ENCODE peak calls at places on chromosome 2, in nine cellular contexts. H is prostate gland, G is tibial nerve, T is tibial artery, W is colonic mucosa, F is Peyer's patch, S is upper lobe of left lung, P is Karpas-422, M is uterus. J is an unnamed sample. For H3K9me3, the result is how much of the 10 kb centered on the place peaks cover.

GRCh38 chr2:96404446-96405373 is 69.1 kb downstream of the NCAPH start:
- DNase-seq in H (peak), P (no peak), G (no peak), T (no peak), S (peak), F (no peak), W (peak), M (no peak), J (no peak)

GRCh38 chr2:62785810-62786593 is 80.5 kb downstream of the EHBP1 start:
- DNase-seq in H (no peak), T (no peak), P (no peak), G (no peak), W (no peak), M (no peak), S (no peak), F (no peak), J (no peak)

GRCh38 chr2:160649698-160650097 is 156.1 kb upstream of the RBMS1 start:
- DNase-seq in G (no peak), P (no peak), W (no peak), S (peak), F (no peak), M (no peak), T (no peak), H (no peak), J (no peak)

GRCh38 chr2:45681675-45682074 is 30.2 kb downstream of the PRKCE start:
- DNase-seq in T (no peak), H (no peak), W (peak), M (no peak), G (no peak), P (peak), S (no peak), F (no peak), J (no peak)

GRCh38 chr2:73852020-73852419 is 23.3 kb downstream of the STAMBP start:
- DNase-seq in W (no peak), P (no peak), G (no peak), M (no peak), S (no peak), T (no peak), F (no peak), H (no peak), J (no peak)

GRCh38 chr2:39504790-39505335 is 67.8 kb upstream of the MAP4K3 start:
- DNase-seq in W (no peak), M (peak), P (no peak), G (no peak), H (no peak), F (no peak), S (no peak), T (no peak), J (no peak)

GRCh38 chr2:121539722-121540469 is 9.2 kb downstream of the RNU4ATAC start:
- DNase-seq in H (no peak), W (no peak), F (no peak), S (no peak), P (no peak), T (no peak), M (no peak), G (no peak), J (no peak)

GRCh38 chr2:165009466-165009865 is 54.1 kb upstream of the SLC38A11 start:
- DNase-seq in S (no peak), H (no peak), M (no peak), P (no peak), T (no peak), F (no peak), W (no peak), G (no peak), J (no peak)

GRCh38 chr2:109351164-109351756 is 222.3 kb downstream of the SH3RF3 start:
- DNase-seq in W (no peak), H (peak), P (no peak), T (peak), G (no peak), S (peak), M (no peak), F (no peak), J (no peak)

GRCh38 chr2:50596521-50596920 is 435.4 kb downstream of the NRXN1 start:
- DNase-seq in W (no peak), S (no peak), F (no peak), M (no peak), T (no peak), P (no peak), H (no peak), G (no peak), J (no peak)

GRCh38 chr2:219434718-219435525 is at the start of gene SPEG:
- DNase-seq in F (no peak), G (no peak), H (no peak), M (peak), S (peak), T (no peak), P (no peak), W (no peak), J (no peak)

GRCh38 chr2:101473911-101474751 is 781 bp downstream of the RFX8 start:
- DNase-seq in T (peak), F (peak), S (peak), P (no peak), H (no peak), W (peak), G (no peak), M (peak), J (peak)

GRCh38 chr2:123993728-123994323 is 31.3 kb upstream of the CNTNAP5 start:
- DNase-seq in T (no peak), H (no peak), F (no peak), W (peak), P (peak), S (no peak), G (no peak), M (no peak), J (no peak)

GRCh38 chr2:200705305-200705985 is 106.3 kb upstream of the BZW1 start:
- DNase-seq in M (no peak), G (no peak), W (no peak), F (no peak), P (no peak), T (no peak), S (no peak), H (no peak), J (no peak)

GRCh38 chr2:42978175-42978886 is 185.9 kb upstream of the HAAO start:
- DNase-seq in F (no peak), H (no peak), P (no peak), W (no peak), S (no peak), T (peak), M (peak), G (peak), J (no peak)

GRCh38 chr2:26470601-26471260 is 7.2 kb downstream of the OTOF start:
- DNase-seq in W (no peak), M (no peak), H (no peak), F (no peak), G (no peak), T (no peak), S (no peak), P (no peak), J (no peak)

GRCh38 chr2:108349571-108349928 is 28.2 kb upstream of the SULT1C4 start:
- DNase-seq in G (no peak), M (no peak), H (no peak), S (no peak), P (no peak), F (no peak), W (no peak), T (no peak), J (no peak)

GRCh38 chr2:181305151-181306123 is 151.7 kb upstream of the ITGA4 start:
- DNase-seq in F (no peak), T (no peak), P (peak), H (no peak), M (no peak), G (no peak), S (no peak), W (peak), J (no peak)

GRCh38 chr2:186919272-186919671 is 70.3 kb upstream of the ZSWIM2 start:
- DNase-seq in P (no peak), G (no peak), W (no peak), F (no peak), M (no peak), T (no peak), S (no peak), H (no peak), J (no peak)

GRCh38 chr2:126662623-126663022 is 6.7 kb downstream of the GYPC start:
- DNase-seq in M (no peak), W (no peak), H (no peak), G (no peak), F (no peak), S (no peak), P (peak), T (no peak), J (no peak)

GRCh38 chr2:148528356-148529064 is 116.0 kb upstream of the EPC2 start:
- DNase-seq in T (no peak), W (no peak), M (no peak), H (no peak), F (no peak), P (no peak), G (no peak), S (no peak), J (no peak)

GRCh38 chr2:121187351-121187921 is 97.6 kb downstream of the TFCP2L1 start:
- DNase-seq in M (no peak), S (no peak), F (no peak), G (no peak), P (no peak), T (peak), W (no peak), H (no peak), J (no peak)

GRCh38 chr2:219916261-219916660 is 288.8 kb downstream of the SLC4A3 start:
- DNase-seq in G (no peak), H (no peak), T (no peak), P (no peak), F (no peak), S (no peak), M (no peak), W (no peak), J (no peak)

GRCh38 chr2:172408143-172408766 is 19.1 kb upstream of the ITGA6 start:
- DNase-seq in G (no peak), P (no peak), F (no peak), T (no peak), W (no peak), H (peak), S (no peak), M (no peak), J (no peak)

DNA sequence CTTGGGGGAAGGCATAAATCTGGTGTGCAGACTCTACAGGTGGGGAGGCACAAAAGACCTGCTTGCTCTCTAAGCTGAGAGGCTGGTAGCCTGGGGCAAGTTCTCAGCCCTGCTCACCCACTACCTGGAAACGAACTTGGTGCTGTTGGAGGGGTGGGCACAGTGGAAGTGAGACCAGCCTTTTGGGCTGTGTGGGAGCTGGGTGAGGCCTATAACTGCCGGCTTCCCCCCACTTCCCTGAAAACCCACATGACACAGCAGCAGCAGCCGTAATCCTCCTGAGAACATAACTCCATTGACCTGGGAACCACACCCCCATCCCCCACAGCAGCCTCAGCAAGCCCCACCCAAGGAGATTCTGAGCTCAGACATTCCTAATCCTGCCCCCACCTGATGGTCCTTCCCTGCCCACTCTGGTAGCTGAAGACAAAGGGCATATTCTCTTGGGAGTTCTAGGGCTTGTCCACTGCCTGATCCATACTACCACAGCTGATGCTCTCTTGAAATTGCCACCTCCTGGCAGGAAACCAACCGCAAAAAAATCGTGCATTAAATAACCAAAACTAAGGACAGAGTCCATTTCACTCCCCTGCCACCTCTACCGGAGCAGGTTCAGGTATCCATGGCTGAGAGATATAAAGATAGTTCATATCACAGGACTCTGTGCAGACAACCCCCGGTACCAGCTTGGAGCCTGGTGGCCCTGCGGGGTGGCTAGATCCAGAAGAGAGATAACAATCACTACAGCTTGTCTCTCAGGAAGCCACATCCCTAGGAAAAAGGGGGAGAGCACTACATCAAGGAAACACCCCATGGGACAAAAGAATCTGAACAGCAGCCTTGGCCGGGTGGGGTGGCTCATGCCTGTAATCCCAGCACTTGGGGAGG is 178.1 kb downstream of the NDUFA10 start:
- DNase-seq in M (no peak), S (no peak), F (no peak), G (no peak), H (no peak), T (no peak), P (no peak), W (no peak), J (no peak)
- H3K9me3 ChIP-seq in M (under half), S (under half), F (under half), G (under half), H (under half), T (under half), P (under half), W (under half), J (under half)

GRCh38 chr2:176082885-176083731 is 654 bp downstream of the EVX2 start:
- DNase-seq in T (no peak), G (no peak), M (no peak), S (peak), F (no peak), P (no peak), H (no peak), W (peak), J (no peak)

GRCh38 chr2:176085120-176085788 is 1.5 kb upstream of the EVX2 start:
- DNase-seq in F (peak), H (no peak), W (peak), G (no peak), M (no peak), P (no peak), S (peak), T (no peak), J (no peak)

GRCh38 chr2:176084629-176085119 is 912 bp upstream of the EVX2 start:
- DNase-seq in W (no peak), S (no peak), G (no peak), P (no peak), T (no peak), F (no peak), H (no peak), M (no peak), J (no peak)

GRCh38 chr2:176081993-176082884 is 1.5 kb downstream of the EVX2 start:
- DNase-seq in F (peak), W (peak), G (no peak), M (no peak), S (peak), H (no peak), P (no peak), T (no peak), J (no peak)

DNA sequence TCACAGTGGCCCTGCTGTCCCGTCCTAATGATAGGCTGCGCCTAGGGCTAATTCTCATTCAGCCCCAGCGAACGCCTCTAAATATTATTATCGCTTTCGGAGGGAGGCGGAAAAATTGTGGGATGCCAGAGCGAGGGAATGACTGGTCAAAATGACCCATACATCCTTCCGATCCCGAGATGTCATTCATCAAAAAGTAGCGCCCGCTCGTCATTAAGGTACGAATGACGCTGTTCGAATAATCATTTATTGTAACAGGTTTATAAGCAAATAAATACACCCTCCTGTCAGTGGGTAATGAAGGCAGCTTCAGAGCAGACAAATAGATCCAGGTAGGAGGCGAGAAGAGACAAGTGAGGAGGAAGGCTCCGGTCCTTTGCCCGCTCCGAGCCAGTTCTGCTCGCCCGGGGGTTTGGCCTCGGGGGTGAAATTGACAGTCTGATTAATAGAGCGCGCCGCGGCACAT is at the start of gene EVX2:
- DNase-seq in G (no peak), T (peak), S (no peak), M (no peak), P (no peak), F (no peak), H (no peak), W (no peak), J (no peak)
- H3K9me3 ChIP-seq in G (under half), T (under half), S (under half), M (under half), P (under half), F (under half), H (under half), W (under half), J (under half)

GRCh38 chr2:41498791-41499190 is 549.0 kb upstream of the PKDCC start:
- DNase-seq in W (no peak), M (no peak), H (no peak), F (no peak), G (no peak), P (no peak), T (no peak), S (no peak), J (no peak)
- H3K9me3 ChIP-seq in W (under half), M (under half), H (under half), F (under half), G (under half), P (under half), T (under half), S (half or more), J (under half)

DNA sequence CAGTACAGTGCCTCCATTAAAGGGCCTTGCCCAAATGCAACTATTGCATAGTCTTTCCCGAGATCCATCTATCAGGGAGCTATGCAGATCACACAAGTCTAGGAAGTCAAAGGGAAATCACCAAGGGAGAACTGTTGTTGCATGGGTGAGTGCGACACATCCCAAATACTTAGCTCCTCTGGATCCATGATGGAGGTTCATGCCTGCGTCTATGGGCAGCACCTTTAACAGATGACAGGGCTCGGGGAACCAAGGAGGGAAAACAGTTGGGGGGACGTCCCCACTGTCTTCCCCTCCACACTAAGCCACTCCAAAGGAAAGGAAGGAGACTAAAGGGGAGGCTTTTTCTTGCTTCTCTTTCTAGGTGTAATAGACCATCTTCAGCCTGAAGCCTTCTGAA is 552.8 kb upstream of the PKDCC start:
- DNase-seq in F (no peak), T (no peak), H (no peak), M (no peak), G (no peak), W (no peak), S (no peak), P (no peak), J (no peak)
- H3K9me3 ChIP-seq in F (under half), T (under half), H (under half), M (under half), G (under half), W (under half), S (under half), P (under half), J (under half)

GRCh38 chr2:6148887-6149286 is 456.7 kb downstream of the SOX11 start:
- DNase-seq in H (no peak), G (no peak), P (no peak), W (no peak), M (no peak), T (no peak), F (no peak), S (no peak), J (no peak)
- H3K9me3 ChIP-seq in H (under half), G (under half), P (under half), W (under half), M (under half), T (under half), F (under half), S (under half), J (under half)

GRCh38 chr2:168603439-168603961 is 147.4 kb downstream of the CERS6 start:
- DNase-seq in G (no peak), S (no peak), P (no peak), W (no peak), T (no peak), H (no peak), F (no peak), M (no peak), J (no peak)
- H3K9me3 ChIP-seq in G (under half), S (under half), P (under half), W (under half), T (under half), H (under half), F (under half), M (under half), J (under half)

GRCh38 chr2:116153729-116154128 is 1660.8 kb upstream of the DDX18 start:
- DNase-seq in M (no peak), S (no peak), T (no peak), H (no peak), F (no peak), W (no peak), P (no peak), G (no peak), J (no peak)
- H3K9me3 ChIP-seq in M (under half), S (under half), T (under half), H (under half), F (under half), W (under half), P (under half), G (under half), J (under half)

DNA sequence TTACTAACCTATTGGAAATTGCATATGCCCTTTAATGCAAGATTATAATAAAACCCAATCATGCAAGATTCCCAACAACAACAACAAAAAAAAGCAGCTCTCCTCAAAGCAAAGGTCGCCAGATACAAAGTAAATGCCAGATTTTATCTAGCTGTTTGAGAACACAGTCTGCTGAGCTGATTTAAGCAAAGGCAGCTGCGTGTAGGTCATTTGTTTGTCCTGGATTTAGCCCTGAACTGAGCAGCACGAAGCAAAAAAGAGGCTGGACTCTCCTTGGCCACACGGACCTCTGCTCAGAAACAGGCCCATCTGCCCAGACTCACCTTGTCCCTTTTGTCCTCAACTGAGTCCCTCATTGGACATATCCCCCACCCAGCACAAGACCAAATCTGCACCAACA is 91.5 kb downstream of the PID1 start:
- DNase-seq in M (no peak), G (no peak), T (no peak), P (no peak), H (peak), S (no peak), W (no peak), F (no peak), J (no peak)
- H3K9me3 ChIP-seq in M (under half), G (under half), T (under half), P (under half), H (under half), S (under half), W (under half), F (under half), J (under half)

GRCh38 chr2:149860276-149860921 is 272.8 kb upstream of the MMADHC start:
- DNase-seq in P (no peak), S (no peak), F (no peak), H (no peak), T (no peak), M (no peak), G (peak), W (peak), J (no peak)

GRCh38 chr2:149858916-149859634 is 271.5 kb upstream of the MMADHC start:
- DNase-seq in G (no peak), T (no peak), S (no peak), W (no peak), M (no peak), H (no peak), P (no peak), F (no peak), J (no peak)

GRCh38 chr2:149861034-149861433 is 273.5 kb upstream of the MMADHC start:
- DNase-seq in W (no peak), M (no peak), P (no peak), S (no peak), G (no peak), T (no peak), H (no peak), F (no peak), J (no peak)

GRCh38 chr2:149858214-149858613 is 270.6 kb upstream of the MMADHC start:
- DNase-seq in H (no peak), F (no peak), W (no peak), S (no peak), M (no peak), G (no peak), T (no peak), P (no peak), J (no peak)

GRCh38 chr2:149863227-149863626 is 275.7 kb upstream of the MMADHC start:
- DNase-seq in M (no peak), H (no peak), S (no peak), T (no peak), W (no peak), F (no peak), P (no peak), G (no peak), J (no peak)
- H3K9me3 ChIP-seq in M (under half), H (under half), S (under half), T (under half), W (under half), F (under half), P (under half), G (under half), J (under half)